ENCODE peak calls at places on chromosomes 2 and 18, in eight cellular contexts. C, H, E, Z, U, Q, K and V are unnamed samples.

GRCh38 chr2:170816499-170817246 is at the start of gene GAD1:
- DNase-seq in Q (peak), E (peak), K (no peak), Z (peak), U (peak), C (peak), H (peak), V (peak)

GRCh38 chr2:44358498-44358897 is 2.8 kb downstream of the PREPL start:
- DNase-seq in C (peak), E (no peak), U (no peak), Q (peak), H (no peak), K (no peak), Z (peak), V (no peak)

GRCh38 chr2:67954125-67954748 is 108.6 kb downstream of the C1D start:
- DNase-seq in U (no peak), C (no peak), Q (no peak), H (peak), Z (no peak), E (no peak), K (no peak), V (no peak)

GRCh38 chr2:71668326-71669057 is 215.1 kb downstream of the DYSF start:
- DNase-seq in C (no peak), Q (no peak), H (peak), U (peak), Z (no peak), E (no peak), K (no peak), V (no peak)

GRCh38 chr2:127776122-127776780 is 34.7 kb downstream of the WDR33 start:
- DNase-seq in U (no peak), E (no peak), H (no peak), C (no peak), Q (no peak), Z (peak), K (no peak), V (no peak)

GRCh38 chr2:124566518-124566970 is 541.5 kb downstream of the CNTNAP5 start:
- DNase-seq in C (no peak), H (no peak), Z (no peak), E (no peak), Q (no peak), U (no peak), K (no peak), V (no peak)

GRCh38 chr2:197486175-197486574 is 13.5 kb downstream of the HSPD1 start:
- DNase-seq in Z (no peak), H (no peak), U (no peak), E (no peak), Q (no peak), K (no peak), C (no peak), V (no peak)

GRCh38 chr2:234795272-234795920 is 156.4 kb upstream of the SH3BP4 start:
- DNase-seq in U (no peak), Q (no peak), Z (peak), H (no peak), E (no peak), K (no peak), C (no peak), V (no peak)

GRCh38 chr2:69797836-69798465 is 31.5 kb upstream of the GMCL1 start:
- DNase-seq in U (no peak), H (peak), C (peak), K (no peak), Q (no peak), E (no peak), Z (peak), V (no peak)

GRCh38 chr2:8314063-8314462 is 367.8 kb upstream of the ID2 start:
- DNase-seq in H (no peak), E (peak), K (no peak), Z (no peak), Q (no peak), C (no peak), U (no peak), V (peak)

GRCh38 chr18:12621737-12622306 is 36.1 kb downstream of the SPIRE1 start:
- DNase-seq in C (peak), Z (peak), U (no peak), K (no peak), Q (no peak), E (peak), H (no peak), V (no peak)

GRCh38 chr2:16172324-16173175 is 232.2 kb downstream of the MYCN start:
- DNase-seq in Z (no peak), Q (no peak), C (no peak), H (no peak), K (no peak), E (no peak), U (no peak), V (no peak)

GRCh38 chr2:205188516-205189138 is 493.7 kb upstream of the NRP2 start:
- DNase-seq in U (peak), K (no peak), Q (no peak), E (no peak), Z (peak), C (no peak), H (no peak), V (no peak)

GRCh38 chr2:29900971-29901633 is 20.3 kb downstream of the ALK start:
- DNase-seq in C (no peak), U (no peak), Q (no peak), Z (no peak), H (no peak), K (no peak), E (no peak), V (no peak)

GRCh38 chr18:9614401-9615279 is at the start of gene PPP4R1:
- DNase-seq in E (peak), Q (peak), K (peak), C (peak), Z (peak), U (peak), H (peak), V (no peak)

GRCh38 chr2:65587779-65588178 is 155.4 kb upstream of the SPRED2 start:
- DNase-seq in C (no peak), Z (no peak), H (no peak), U (no peak), K (no peak), Q (no peak), E (no peak), V (no peak)

GRCh38 chr2:130824492-130825061 is 12.1 kb upstream of the ARHGEF4 start:
- DNase-seq in E (no peak), U (peak), Q (peak), K (peak), C (peak), Z (peak), H (no peak), V (no peak)

GRCh38 chr18:48924621-48925601 is 25.9 kb downstream of the SMAD7 start:
- DNase-seq in E (no peak), C (no peak), Q (peak), U (peak), H (no peak), Z (no peak), K (no peak), V (no peak)

GRCh38 chr2:229627728-229628127 is 86.6 kb downstream of the DNER start:
- DNase-seq in K (no peak), Q (no peak), Z (peak), E (no peak), H (no peak), C (no peak), U (no peak), V (no peak)

GRCh38 chr18:59957957-59958356 is 58.2 kb downstream of the PMAIP1 start:
- DNase-seq in E (peak), H (peak), C (peak), U (no peak), Q (no peak), K (no peak), Z (peak), V (peak)

GRCh38 chr18:62556397-62556796 is 33.6 kb downstream of the ZCCHC2 start:
- DNase-seq in H (no peak), E (no peak), Q (no peak), Z (no peak), K (no peak), C (no peak), U (no peak), V (no peak)

GRCh38 chr2:229025653-229026052 is 245.4 kb downstream of the PID1 start:
- DNase-seq in Q (no peak), C (no peak), U (no peak), K (no peak), E (no peak), H (no peak), Z (no peak), V (no peak)